ENCODE peak calls at places on chromosomes 7 and 10, in nine cellular contexts. P is mucosa of descending colon; M is stimulated activated naive CD8-positive, alpha-beta T cell treated with anti-CD3 and anti-CD28 coated beads, Interleukin-15, Interleukin-2, amounts not matched to agents 100 U/mL and 50 U/mL, for 24 hours; K is activated CD8-positive, alpha-beta T cell treated with anti-CD3 and anti-CD28 coated beads for 36 hours; E is omental fat pad; D is activated CD8-positive, alpha-beta memory T cell treated with anti-CD3 and anti-CD28 coated beads, Interleukin-2, amount 10 ng/mL, durations not matched to agents 7 days and 5 days; R is IMR-90; L is activated T-cell treated with anti-CD3 and anti-CD28 coated beads, Interleukin-2, amount 50 U/mL, for 4 hours; I is GM23338. Z is an unnamed sample.

GRCh38 chr7:92739091-92739490 is 97.3 kb downstream of the CDK6 start:
- ATAC-seq in P (no peak), M (no peak), K (no peak), E (no peak), D (no peak), R (no peak), L (no peak), I (no peak), Z (no peak)

GRCh38 chr7:4641091-4641666 is 40.9 kb upstream of the FOXK1 start:
- ATAC-seq in P (peak), M (peak), K (peak), E (no peak), D (no peak), R (peak), L (peak), I (no peak), Z (no peak)

GRCh38 chr10:80870282-80870681 is 332.6 kb downstream of the SH2D4B start:
- ATAC-seq in P (no peak), M (no peak), K (no peak), E (no peak), D (no peak), R (no peak), L (no peak), I (no peak), Z (no peak)

GRCh38 chr10:86393401-86393800 is 26.8 kb upstream of the GRID1 start:
- ATAC-seq in P (peak), M (no peak), K (no peak), E (no peak), D (no peak), R (peak), L (no peak), I (no peak), Z (no peak)

GRCh38 chr7:40499718-40500117 is 364.9 kb downstream of the SUGCT start:
- ATAC-seq in P (no peak), M (no peak), K (no peak), E (no peak), D (no peak), R (no peak), L (no peak), I (no peak), Z (no peak)

GRCh38 chr10:110672580-110672919 is 28.4 kb downstream of the RBM20 start:
- ATAC-seq in P (peak), M (peak), K (no peak), E (peak), D (no peak), R (peak), L (peak), I (no peak), Z (peak)

GRCh38 chr10:93816123-93816747 is 58.5 kb downstream of the LGI1 start:
- ATAC-seq in P (peak), M (peak), K (peak), E (peak), D (no peak), R (peak), L (peak), I (peak), Z (peak)

GRCh38 chr7:44308741-44309270 is 16.6 kb downstream of the CAMK2B start:
- ATAC-seq in P (no peak), M (no peak), K (no peak), E (no peak), D (no peak), R (no peak), L (no peak), I (peak), Z (no peak)

GRCh38 chr10:78605800-78606350 is 462.9 kb upstream of the ZMIZ1 start:
- ATAC-seq in P (peak), M (peak), K (peak), E (no peak), D (no peak), R (no peak), L (no peak), I (no peak), Z (no peak)

GRCh38 chr10:114550756-114551290 is 107.3 kb downstream of the ABLIM1 start:
- ATAC-seq in P (peak), M (no peak), K (no peak), E (no peak), D (no peak), R (peak), L (no peak), I (no peak), Z (no peak)

GRCh38 chr10:1149793-1150637 is 93.8 kb downstream of the WDR37 start:
- ATAC-seq in P (peak), M (peak), K (peak), E (no peak), D (peak), R (no peak), L (no peak), I (no peak), Z (no peak)

GRCh38 chr10:69731184-69731583 is 70.5 kb upstream of the COL13A1 start:
- ATAC-seq in P (peak), M (no peak), K (no peak), E (no peak), D (no peak), R (peak), L (no peak), I (no peak), Z (no peak)

GRCh38 chr7:8133955-8134733 is 127.8 kb downstream of the ICA1 start:
- ATAC-seq in P (peak), M (peak), K (peak), E (no peak), D (peak), R (no peak), L (peak), I (no peak), Z (no peak)

Z was measured in gastroesophageal sphincter.